ENCODE peak calls at places on chromosomes 7 and 10, in four cellular contexts. One of them, this sample, is unnamed.

GRCh38 chr10:86334515-86335085 is 32.0 kb downstream of the GRID1 start:
- DNase-seq in neural progenitor cell: peak; percentile 50
- DNase-seq in HCT116: peak; percentile 29
- DNase-seq in GM23338: peak; percentile 66
- DNase-seq in this sample: no peak

GRCh38 chr7:26091933-26092332 is 60.1 kb upstream of the NFE2L3 start:
- DNase-seq in neural progenitor cell: peak; percentile 38
- DNase-seq in HCT116: no peak
- DNase-seq in GM23338: peak; percentile 62
- DNase-seq in this sample: peak; percentile 37

GRCh38 chr10:23351914-23352313 is 7.3 kb upstream of the C10orf67 start:
- DNase-seq in neural progenitor cell: no peak
- DNase-seq in HCT116: no peak
- DNase-seq in GM23338: no peak
- DNase-seq in this sample: no peak

GRCh38 chr10:27541728-27542285 is 37.7 kb downstream of the RAB18 start:
- DNase-seq in neural progenitor cell: no peak
- DNase-seq in HCT116: no peak
- DNase-seq in GM23338: no peak
- DNase-seq in this sample: no peak

GRCh38 chr10:34156781-34157425 is 658.2 kb downstream of the PARD3 start:
- DNase-seq in neural progenitor cell: no peak
- DNase-seq in HCT116: no peak
- DNase-seq in GM23338: no peak
- DNase-seq in this sample: no peak

GRCh38 chr10:32600317-32600716 is 154.4 kb downstream of the CCDC7 start:
- DNase-seq in neural progenitor cell: no peak
- DNase-seq in HCT116: no peak
- DNase-seq in GM23338: no peak
- DNase-seq in this sample: no peak

GRCh38 chr10:1048349-1048731 is 579 bp downstream of the IDI1 start:
- DNase-seq in neural progenitor cell: no peak
- DNase-seq in HCT116: no peak
- DNase-seq in GM23338: no peak
- DNase-seq in this sample: peak; percentile 32

GRCh38 chr10:24872790-24873182 is 79.6 kb downstream of the PRTFDC1 start:
- DNase-seq in neural progenitor cell: no peak
- DNase-seq in HCT116: no peak
- DNase-seq in GM23338: no peak
- DNase-seq in this sample: no peak

GRCh38 chr10:78712147-78712546 is 356.6 kb upstream of the ZMIZ1 start:
- DNase-seq in neural progenitor cell: no peak
- DNase-seq in HCT116: no peak
- DNase-seq in GM23338: peak; percentile 11
- DNase-seq in this sample: no peak

GRCh38 chr7:26865094-26865388 is 651 bp upstream of the SKAP2 start:
- DNase-seq in neural progenitor cell: peak; percentile 77
- DNase-seq in HCT116: no peak
- DNase-seq in GM23338: peak; percentile 80
- DNase-seq in this sample: peak; percentile 63

GRCh38 chr7:138948403-138948802 is 32.8 kb downstream of the KIAA1549 start:
- DNase-seq in neural progenitor cell: no peak
- DNase-seq in HCT116: no peak
- DNase-seq in GM23338: no peak
- DNase-seq in this sample: no peak

GRCh38 chr7:109879429-109879828 is 1211.5 kb upstream of the LRRN3 start:
- DNase-seq in neural progenitor cell: no peak
- DNase-seq in HCT116: no peak
- DNase-seq in GM23338: no peak
- DNase-seq in this sample: no peak

DNA sequence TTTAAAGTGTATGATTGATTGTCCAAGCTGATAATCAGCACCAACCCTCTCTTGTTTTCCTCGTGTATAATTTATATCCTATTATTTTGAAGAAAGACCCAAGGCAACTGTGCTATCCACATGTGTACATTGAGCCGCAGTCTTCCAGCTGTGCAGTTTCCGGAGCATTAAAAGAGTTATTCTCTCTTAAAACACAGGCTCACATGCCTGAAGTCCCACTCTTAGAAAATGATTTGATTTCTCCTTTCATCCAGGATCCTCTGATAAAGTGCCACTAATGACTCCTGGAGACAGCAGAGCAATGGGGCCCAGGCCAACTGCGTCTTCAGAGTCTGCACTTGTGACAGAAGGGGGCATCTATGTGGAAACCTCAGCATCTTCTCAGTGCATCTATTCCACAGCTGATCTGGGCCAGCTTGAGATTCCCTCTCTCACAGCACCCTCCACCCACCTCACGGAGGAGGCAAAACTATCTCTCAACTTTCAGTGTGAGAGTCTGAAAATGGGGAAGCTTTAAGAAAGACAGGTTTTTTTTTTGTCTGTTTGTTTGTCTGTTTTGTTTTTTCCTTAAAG is 482.1 kb upstream of the AKR1E2 start:
- DNase-seq in neural progenitor cell: no peak
- DNase-seq in HCT116: no peak
- DNase-seq in GM23338: no peak
- DNase-seq in this sample: no peak
- TF ChIP-seq CTCF in neural progenitor cell: no peak
- TF ChIP-seq CTCF in HCT116: no peak
- TF ChIP-seq CTCF in GM23338: no peak
- TF ChIP-seq CTCF in this sample: no peak

GRCh38 chr10:72298774-72299519 is 25.2 kb downstream of the DDIT4 start:
- DNase-seq in neural progenitor cell: no peak
- DNase-seq in HCT116: no peak
- DNase-seq in GM23338: no peak
- DNase-seq in this sample: no peak

GRCh38 chr10:72295330-72295910 is 21.7 kb downstream of the DDIT4 start:
- DNase-seq in neural progenitor cell: no peak
- DNase-seq in HCT116: no peak
- DNase-seq in GM23338: no peak
- DNase-seq in this sample: no peak

GRCh38 chr10:72292223-72292691 is 18.5 kb downstream of the DDIT4 start:
- DNase-seq in neural progenitor cell: no peak
- DNase-seq in HCT116: peak; percentile 91
- DNase-seq in GM23338: no peak
- DNase-seq in this sample: no peak

GRCh38 chr10:72297968-72298773 is 24.4 kb downstream of the DDIT4 start:
- DNase-seq in neural progenitor cell: peak; percentile 98
- DNase-seq in HCT116: peak; percentile 94
- DNase-seq in GM23338: peak; percentile 98
- DNase-seq in this sample: peak; percentile 98

GRCh38 chr10:72297281-72297967 is 23.7 kb downstream of the DDIT4 start:
- DNase-seq in neural progenitor cell: no peak
- DNase-seq in HCT116: no peak
- DNase-seq in GM23338: peak; percentile 28
- DNase-seq in this sample: no peak
- TF ChIP-seq EZH2phosphoT487 in neural progenitor cell: no peak
- TF ChIP-seq EZH2phosphoT487 in HCT116: no peak
- TF ChIP-seq EZH2phosphoT487 in GM23338: no peak
- TF ChIP-seq EZH2phosphoT487 in this sample: no peak

GRCh38 chr10:132904169-132904813 is 38.1 kb downstream of the CFAP46 start:
- DNase-seq in neural progenitor cell: peak; percentile 63
- DNase-seq in HCT116: peak; percentile 29
- DNase-seq in GM23338: peak; percentile 70
- DNase-seq in this sample: peak; percentile 90
- TF ChIP-seq CTCF in neural progenitor cell: peak; percentile 94
- TF ChIP-seq CTCF in HCT116: peak; percentile 71
- TF ChIP-seq CTCF in GM23338: peak; percentile 88
- TF ChIP-seq CTCF in this sample: peak; percentile 72

GRCh38 chr7:2000153-2000687 is 232.5 kb downstream of the MAD1L1 start:
- DNase-seq in neural progenitor cell: no peak
- DNase-seq in HCT116: no peak
- DNase-seq in GM23338: no peak
- DNase-seq in this sample: no peak

GRCh38 chr7:1998146-1998545 is 234.6 kb downstream of the MAD1L1 start:
- DNase-seq in neural progenitor cell: no peak
- DNase-seq in HCT116: no peak
- DNase-seq in GM23338: no peak
- DNase-seq in this sample: no peak

GRCh38 chr7:1999278-1999984 is 233.3 kb downstream of the MAD1L1 start:
- DNase-seq in neural progenitor cell: no peak
- DNase-seq in HCT116: no peak
- DNase-seq in GM23338: no peak
- DNase-seq in this sample: no peak

GRCh38 chr7:1995426-1995825 is 237.3 kb downstream of the MAD1L1 start:
- DNase-seq in neural progenitor cell: no peak
- DNase-seq in HCT116: no peak
- DNase-seq in GM23338: no peak
- DNase-seq in this sample: no peak

DNA sequence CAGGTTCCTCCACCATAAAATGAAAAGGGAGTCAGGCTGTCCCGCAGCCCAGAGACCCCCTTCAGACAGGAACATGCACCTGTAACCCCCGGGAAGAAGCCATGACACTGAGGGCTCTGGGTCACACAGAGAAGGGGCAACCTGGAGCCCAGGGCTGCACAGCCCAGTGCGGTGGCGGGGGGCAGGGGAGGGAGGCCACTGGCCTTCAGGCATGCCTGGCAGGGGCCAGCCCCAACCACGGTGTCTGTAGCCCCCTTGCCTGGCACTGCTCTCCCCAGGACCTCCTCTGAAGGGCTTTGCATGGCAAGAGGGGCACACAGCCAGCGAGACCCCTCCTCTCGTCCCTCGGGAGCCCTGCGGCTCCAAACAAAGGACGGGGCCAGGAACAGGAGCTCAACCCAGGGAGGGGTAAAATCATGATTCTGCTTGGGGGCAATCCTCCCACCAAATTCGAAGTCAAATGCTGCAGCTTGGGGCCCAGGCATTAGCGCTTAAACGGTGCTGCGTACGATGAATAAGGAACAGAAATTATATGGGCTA is 235.1 kb downstream of the MAD1L1 start:
- DNase-seq in neural progenitor cell: no peak
- DNase-seq in HCT116: no peak
- DNase-seq in GM23338: no peak
- DNase-seq in this sample: no peak
- TF ChIP-seq EZH2phosphoT487 in neural progenitor cell: no peak
- TF ChIP-seq EZH2phosphoT487 in HCT116: no peak
- TF ChIP-seq EZH2phosphoT487 in GM23338: no peak
- TF ChIP-seq EZH2phosphoT487 in this sample: no peak

GRCh38 chr7:81776159-81776558 is 6.3 kb upstream of the HGF start:
- DNase-seq in neural progenitor cell: no peak
- DNase-seq in HCT116: no peak
- DNase-seq in GM23338: no peak
- DNase-seq in this sample: no peak

GRCh38 chr7:81780914-81781693 is 11.3 kb upstream of the HGF start:
- DNase-seq in neural progenitor cell: no peak
- DNase-seq in HCT116: no peak
- DNase-seq in GM23338: no peak
- DNase-seq in this sample: no peak

GRCh38 chr7:81774496-81774895 is 4.6 kb upstream of the HGF start:
- DNase-seq in neural progenitor cell: no peak
- DNase-seq in HCT116: no peak
- DNase-seq in GM23338: no peak
- DNase-seq in this sample: no peak

GRCh38 chr7:81775560-81775959 is 5.7 kb upstream of the HGF start:
- DNase-seq in neural progenitor cell: no peak
- DNase-seq in HCT116: no peak
- DNase-seq in GM23338: no peak
- DNase-seq in this sample: no peak

DNA sequence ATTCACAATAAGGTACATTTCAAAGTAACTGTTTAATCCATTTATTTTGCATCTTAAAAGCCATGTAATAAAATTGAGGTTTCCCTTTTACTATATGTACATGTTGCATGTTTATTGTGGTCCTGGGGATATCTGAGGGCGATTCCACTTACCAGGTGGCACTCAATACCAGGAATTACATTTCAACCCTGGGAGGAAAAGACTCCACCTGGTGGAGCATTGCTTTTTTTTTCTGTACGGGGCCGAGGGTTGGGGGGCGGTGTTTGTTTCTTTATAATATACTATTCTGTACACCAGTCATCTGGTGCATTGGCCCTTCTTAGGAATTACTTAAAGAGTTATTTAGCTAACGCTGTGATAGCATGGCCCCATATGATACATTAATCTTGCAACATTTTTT is 7.1 kb upstream of the HGF start:
- DNase-seq in neural progenitor cell: no peak
- DNase-seq in HCT116: peak; percentile 8
- DNase-seq in GM23338: peak; percentile 36
- DNase-seq in this sample: no peak
- TF ChIP-seq CTCF in neural progenitor cell: peak; percentile 39
- TF ChIP-seq CTCF in HCT116: peak; percentile 64
- TF ChIP-seq CTCF in GM23338: peak; percentile 56
- TF ChIP-seq CTCF in this sample: peak; percentile 33